ENCODE peak calls at places on chromosomes 16 and 17, in eight cellular contexts. One of them, this sample, is unnamed.

GRCh38 chr16:4323071-4323844 is 7.4 kb downstream of the GLIS2 start:
- DNase-seq in naive thymus-derived CD4-positive, alpha-beta T cell: no peak
- DNase-seq in pancreas: peak
- DNase-seq in CD8-positive, alpha-beta memory T cell: no peak
- DNase-seq in adrenal gland: peak
- DNase-seq in body of pancreas: peak
- DNase-seq in effector memory CD4-positive, alpha-beta T cell: no peak
- DNase-seq in lung: no peak
- DNase-seq in this sample: no peak

GRCh38 chr17:67414130-67414529 is 37.0 kb downstream of the PITPNC1 start:
- DNase-seq in effector memory CD4-positive, alpha-beta T cell: no peak
- DNase-seq in adrenal gland: no peak
- DNase-seq in CD8-positive, alpha-beta memory T cell: no peak
- DNase-seq in naive thymus-derived CD4-positive, alpha-beta T cell: no peak
- DNase-seq in lung: no peak
- DNase-seq in pancreas: no peak
- DNase-seq in body of pancreas: no peak
- DNase-seq in this sample: no peak

GRCh38 chr17:79483842-79484241 is 127.0 kb downstream of the RBFOX3 start:
- DNase-seq in lung: no peak
- DNase-seq in pancreas: no peak
- DNase-seq in naive thymus-derived CD4-positive, alpha-beta T cell: no peak
- DNase-seq in effector memory CD4-positive, alpha-beta T cell: no peak
- DNase-seq in body of pancreas: no peak
- DNase-seq in CD8-positive, alpha-beta memory T cell: no peak
- DNase-seq in adrenal gland: no peak
- DNase-seq in this sample: no peak

GRCh38 chr16:67542464-67542863 is 13.8 kb downstream of the RIPOR1 start:
- DNase-seq in adrenal gland: peak
- DNase-seq in lung: peak
- DNase-seq in effector memory CD4-positive, alpha-beta T cell: peak
- DNase-seq in CD8-positive, alpha-beta memory T cell: peak
- DNase-seq in pancreas: no peak
- DNase-seq in body of pancreas: no peak
- DNase-seq in naive thymus-derived CD4-positive, alpha-beta T cell: peak
- DNase-seq in this sample: no peak

GRCh38 chr16:2194852-2195315 is 1.5 kb downstream of the CASKIN1 start:
- DNase-seq in body of pancreas: peak
- DNase-seq in effector memory CD4-positive, alpha-beta T cell: no peak
- DNase-seq in adrenal gland: no peak
- DNase-seq in pancreas: no peak
- DNase-seq in naive thymus-derived CD4-positive, alpha-beta T cell: no peak
- DNase-seq in lung: peak
- DNase-seq in CD8-positive, alpha-beta memory T cell: peak
- DNase-seq in this sample: no peak

GRCh38 chr17:60586288-60586974 is 13.6 kb upstream of the PPM1D start:
- DNase-seq in lung: no peak
- DNase-seq in CD8-positive, alpha-beta memory T cell: no peak
- DNase-seq in naive thymus-derived CD4-positive, alpha-beta T cell: no peak
- DNase-seq in pancreas: no peak
- DNase-seq in effector memory CD4-positive, alpha-beta T cell: no peak
- DNase-seq in adrenal gland: peak
- DNase-seq in body of pancreas: peak
- DNase-seq in this sample: no peak

GRCh38 chr17:33389506-33390141 is 96.5 kb upstream of the ASIC2 start:
- DNase-seq in lung: no peak
- DNase-seq in adrenal gland: no peak
- DNase-seq in naive thymus-derived CD4-positive, alpha-beta T cell: no peak
- DNase-seq in body of pancreas: no peak
- DNase-seq in CD8-positive, alpha-beta memory T cell: no peak
- DNase-seq in effector memory CD4-positive, alpha-beta T cell: no peak
- DNase-seq in pancreas: no peak
- DNase-seq in this sample: no peak

GRCh38 chr16:77767826-77768225 is 20.5 kb upstream of the VAT1L start:
- DNase-seq in pancreas: no peak
- DNase-seq in adrenal gland: no peak
- DNase-seq in CD8-positive, alpha-beta memory T cell: no peak
- DNase-seq in body of pancreas: no peak
- DNase-seq in naive thymus-derived CD4-positive, alpha-beta T cell: no peak
- DNase-seq in effector memory CD4-positive, alpha-beta T cell: no peak
- DNase-seq in lung: no peak
- DNase-seq in this sample: no peak

GRCh38 chr17:80712089-80712488 is 167.5 kb downstream of the RPTOR start:
- DNase-seq in CD8-positive, alpha-beta memory T cell: no peak
- DNase-seq in lung: no peak
- DNase-seq in effector memory CD4-positive, alpha-beta T cell: no peak
- DNase-seq in adrenal gland: no peak
- DNase-seq in body of pancreas: no peak
- DNase-seq in pancreas: no peak
- DNase-seq in naive thymus-derived CD4-positive, alpha-beta T cell: no peak
- DNase-seq in this sample: no peak

GRCh38 chr16:1691956-1692355 is 13.9 kb downstream of the JPT2 start:
- DNase-seq in body of pancreas: no peak
- DNase-seq in effector memory CD4-positive, alpha-beta T cell: no peak
- DNase-seq in lung: no peak
- DNase-seq in naive thymus-derived CD4-positive, alpha-beta T cell: no peak
- DNase-seq in adrenal gland: peak
- DNase-seq in CD8-positive, alpha-beta memory T cell: no peak
- DNase-seq in pancreas: no peak
- DNase-seq in this sample: no peak

GRCh38 chr17:3888343-3889171 is 4.3 kb downstream of the CAMKK1 start:
- DNase-seq in CD8-positive, alpha-beta memory T cell: no peak
- DNase-seq in adrenal gland: peak
- DNase-seq in naive thymus-derived CD4-positive, alpha-beta T cell: no peak
- DNase-seq in pancreas: no peak
- DNase-seq in effector memory CD4-positive, alpha-beta T cell: no peak
- DNase-seq in body of pancreas: peak
- DNase-seq in lung: no peak
- DNase-seq in this sample: no peak

GRCh38 chr17:5703736-5704135 is 119.4 kb upstream of the NLRP1 start:
- DNase-seq in naive thymus-derived CD4-positive, alpha-beta T cell: no peak
- DNase-seq in body of pancreas: no peak
- DNase-seq in CD8-positive, alpha-beta memory T cell: no peak
- DNase-seq in pancreas: no peak
- DNase-seq in lung: no peak
- DNase-seq in adrenal gland: no peak
- DNase-seq in effector memory CD4-positive, alpha-beta T cell: no peak
- DNase-seq in this sample: no peak

DNA sequence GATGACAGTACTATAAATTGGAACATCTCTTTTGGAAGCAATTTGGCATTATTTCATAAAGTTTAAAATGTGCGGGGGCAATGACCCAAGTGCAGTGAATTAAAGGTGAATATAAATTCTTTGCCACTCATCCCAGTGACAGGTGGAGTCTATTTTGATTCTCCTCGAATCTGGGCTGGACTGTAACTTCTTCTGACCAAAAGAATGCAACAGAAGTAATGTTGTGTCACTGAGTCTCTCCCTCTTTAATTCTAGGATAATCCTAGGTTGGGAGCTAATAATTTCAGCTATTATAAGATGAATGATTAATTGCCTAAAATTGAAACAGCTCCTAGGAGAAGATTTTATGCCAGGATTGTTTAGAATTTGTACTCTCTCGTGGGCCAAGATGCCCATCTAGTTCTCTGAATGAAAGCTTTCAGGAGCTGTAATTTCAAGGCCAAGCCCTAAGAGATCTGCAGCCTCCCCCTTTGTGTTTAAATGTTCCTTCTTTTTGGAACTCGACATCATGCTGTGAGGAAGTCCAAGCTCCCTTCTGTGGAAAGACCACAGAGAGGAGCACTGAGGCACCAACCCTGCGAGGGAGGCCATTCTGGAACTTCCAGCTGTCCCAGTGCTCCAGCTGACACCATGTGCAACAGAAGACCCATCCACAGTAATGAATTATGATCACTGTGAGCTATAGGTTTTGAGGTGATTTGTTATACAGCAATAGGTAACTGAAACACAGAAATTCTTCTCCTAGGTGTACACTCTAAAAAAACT is 208.1 kb downstream of the COPRS start:
- DNase-seq in CD8-positive, alpha-beta memory T cell: no peak
- DNase-seq in effector memory CD4-positive, alpha-beta T cell: no peak
- DNase-seq in lung: no peak
- DNase-seq in pancreas: no peak
- DNase-seq in body of pancreas: no peak
- DNase-seq in adrenal gland: no peak
- DNase-seq in naive thymus-derived CD4-positive, alpha-beta T cell: no peak
- DNase-seq in this sample: no peak
- H3K4me3 ChIP-seq in CD8-positive, alpha-beta memory T cell: no peak
- H3K4me3 ChIP-seq in effector memory CD4-positive, alpha-beta T cell: no peak
- H3K4me3 ChIP-seq in lung: no peak
- H3K4me3 ChIP-seq in pancreas: no peak
- H3K4me3 ChIP-seq in body of pancreas: no peak
- H3K4me3 ChIP-seq in adrenal gland: no peak
- H3K4me3 ChIP-seq in naive thymus-derived CD4-positive, alpha-beta T cell: no peak
- H3K4me3 ChIP-seq in this sample: no peak

GRCh38 chr17:16569358-16569712 is 331 bp upstream of the ZNF287 start:
- DNase-seq in CD8-positive, alpha-beta memory T cell: no peak
- DNase-seq in naive thymus-derived CD4-positive, alpha-beta T cell: no peak
- DNase-seq in adrenal gland: no peak
- DNase-seq in lung: no peak
- DNase-seq in body of pancreas: no peak
- DNase-seq in pancreas: no peak
- DNase-seq in effector memory CD4-positive, alpha-beta T cell: no peak
- DNase-seq in this sample: no peak
- H3K4me3 ChIP-seq in CD8-positive, alpha-beta memory T cell: peak
- H3K4me3 ChIP-seq in naive thymus-derived CD4-positive, alpha-beta T cell: peak
- H3K4me3 ChIP-seq in adrenal gland: no peak
- H3K4me3 ChIP-seq in lung: no peak
- H3K4me3 ChIP-seq in body of pancreas: peak
- H3K4me3 ChIP-seq in pancreas: peak
- H3K4me3 ChIP-seq in effector memory CD4-positive, alpha-beta T cell: peak
- H3K4me3 ChIP-seq in this sample: no peak

DNA sequence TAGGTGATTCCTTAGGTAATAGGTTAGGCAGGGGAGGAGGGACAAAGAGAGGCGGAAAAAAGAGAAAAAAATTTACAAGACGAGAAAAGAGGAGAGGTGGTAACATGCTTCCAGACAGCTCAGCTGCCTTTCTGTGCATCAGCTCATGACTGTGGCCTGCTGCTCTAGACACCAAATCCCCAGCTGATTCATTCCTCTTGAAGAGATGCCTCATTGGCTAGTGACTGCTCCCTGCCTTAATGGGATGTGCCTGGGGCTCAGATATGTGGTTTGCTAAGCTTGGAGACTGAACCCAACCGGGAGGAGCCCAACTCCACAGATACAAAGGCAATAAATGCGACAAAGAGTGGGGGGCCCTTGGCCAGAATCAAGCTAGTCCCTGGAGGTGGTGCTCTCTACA is 105.9 kb upstream of the FAM20A start:
- DNase-seq in body of pancreas: no peak
- DNase-seq in effector memory CD4-positive, alpha-beta T cell: no peak
- DNase-seq in adrenal gland: no peak
- DNase-seq in pancreas: no peak
- DNase-seq in CD8-positive, alpha-beta memory T cell: no peak
- DNase-seq in lung: no peak
- DNase-seq in naive thymus-derived CD4-positive, alpha-beta T cell: no peak
- DNase-seq in this sample: no peak
- H3K4me3 ChIP-seq in body of pancreas: no peak
- H3K4me3 ChIP-seq in effector memory CD4-positive, alpha-beta T cell: no peak
- H3K4me3 ChIP-seq in adrenal gland: no peak
- H3K4me3 ChIP-seq in pancreas: no peak
- H3K4me3 ChIP-seq in CD8-positive, alpha-beta memory T cell: no peak
- H3K4me3 ChIP-seq in lung: no peak
- H3K4me3 ChIP-seq in naive thymus-derived CD4-positive, alpha-beta T cell: no peak
- H3K4me3 ChIP-seq in this sample: no peak

GRCh38 chr16:23710504-23710903 is 2.5 kb downstream of the ERN2 start:
- DNase-seq in naive thymus-derived CD4-positive, alpha-beta T cell: no peak
- DNase-seq in lung: no peak
- DNase-seq in CD8-positive, alpha-beta memory T cell: no peak
- DNase-seq in adrenal gland: no peak
- DNase-seq in pancreas: no peak
- DNase-seq in effector memory CD4-positive, alpha-beta T cell: no peak
- DNase-seq in body of pancreas: no peak
- DNase-seq in this sample: no peak

GRCh38 chr16:23710008-23710407 is 3.0 kb downstream of the ERN2 start:
- DNase-seq in naive thymus-derived CD4-positive, alpha-beta T cell: no peak
- DNase-seq in lung: no peak
- DNase-seq in pancreas: no peak
- DNase-seq in adrenal gland: no peak
- DNase-seq in effector memory CD4-positive, alpha-beta T cell: no peak
- DNase-seq in CD8-positive, alpha-beta memory T cell: no peak
- DNase-seq in body of pancreas: no peak
- DNase-seq in this sample: no peak

GRCh38 chr16:23712976-23713375 is at the start of gene ERN2:
- DNase-seq in effector memory CD4-positive, alpha-beta T cell: no peak
- DNase-seq in pancreas: no peak
- DNase-seq in lung: no peak
- DNase-seq in naive thymus-derived CD4-positive, alpha-beta T cell: no peak
- DNase-seq in adrenal gland: no peak
- DNase-seq in CD8-positive, alpha-beta memory T cell: no peak
- DNase-seq in body of pancreas: no peak
- DNase-seq in this sample: no peak

GRCh38 chr16:23709536-23709935 is 3.5 kb downstream of the ERN2 start:
- DNase-seq in naive thymus-derived CD4-positive, alpha-beta T cell: no peak
- DNase-seq in effector memory CD4-positive, alpha-beta T cell: no peak
- DNase-seq in body of pancreas: no peak
- DNase-seq in CD8-positive, alpha-beta memory T cell: no peak
- DNase-seq in lung: no peak
- DNase-seq in adrenal gland: no peak
- DNase-seq in pancreas: no peak
- DNase-seq in this sample: no peak

GRCh38 chr16:23711785-23712184 is 1.2 kb downstream of the ERN2 start:
- DNase-seq in CD8-positive, alpha-beta memory T cell: no peak
- DNase-seq in adrenal gland: no peak
- DNase-seq in lung: no peak
- DNase-seq in effector memory CD4-positive, alpha-beta T cell: no peak
- DNase-seq in body of pancreas: no peak
- DNase-seq in naive thymus-derived CD4-positive, alpha-beta T cell: no peak
- DNase-seq in pancreas: no peak
- DNase-seq in this sample: no peak
- H3K4me3 ChIP-seq in CD8-positive, alpha-beta memory T cell: no peak
- H3K4me3 ChIP-seq in adrenal gland: no peak
- H3K4me3 ChIP-seq in lung: no peak
- H3K4me3 ChIP-seq in effector memory CD4-positive, alpha-beta T cell: no peak
- H3K4me3 ChIP-seq in body of pancreas: no peak
- H3K4me3 ChIP-seq in naive thymus-derived CD4-positive, alpha-beta T cell: no peak
- H3K4me3 ChIP-seq in pancreas: no peak
- H3K4me3 ChIP-seq in this sample: no peak

DNA sequence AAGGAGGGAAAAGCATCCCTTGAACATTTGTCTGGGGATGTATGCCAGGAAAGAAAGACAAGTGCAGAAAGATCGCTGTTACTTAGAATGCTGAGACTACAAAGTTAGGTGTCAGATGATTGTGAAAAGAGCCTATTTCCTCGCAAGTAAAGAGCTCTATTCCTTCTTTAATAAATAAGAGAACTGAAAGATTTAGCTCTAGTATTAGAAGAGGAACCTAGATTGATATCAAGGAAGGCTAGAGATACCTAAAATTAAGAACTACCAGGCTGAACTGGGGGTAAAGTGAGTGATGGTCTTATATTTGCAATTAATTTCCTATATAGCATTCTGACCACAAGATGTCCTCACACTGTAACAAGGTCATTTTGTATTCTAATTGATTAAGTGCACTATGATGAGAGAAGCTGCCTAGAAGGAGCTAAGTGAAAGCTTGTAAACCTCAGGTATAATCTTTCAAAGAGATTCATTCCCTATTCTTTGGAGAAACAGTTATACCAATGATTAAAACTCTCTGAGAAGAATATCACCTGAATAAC is 62.3 kb downstream of the SSH2 start:
- DNase-seq in effector memory CD4-positive, alpha-beta T cell: no peak
- DNase-seq in naive thymus-derived CD4-positive, alpha-beta T cell: no peak
- DNase-seq in pancreas: no peak
- DNase-seq in adrenal gland: no peak
- DNase-seq in lung: no peak
- DNase-seq in body of pancreas: no peak
- DNase-seq in CD8-positive, alpha-beta memory T cell: no peak
- DNase-seq in this sample: no peak
- H3K4me3 ChIP-seq in effector memory CD4-positive, alpha-beta T cell: no peak
- H3K4me3 ChIP-seq in naive thymus-derived CD4-positive, alpha-beta T cell: no peak
- H3K4me3 ChIP-seq in pancreas: no peak
- H3K4me3 ChIP-seq in adrenal gland: no peak
- H3K4me3 ChIP-seq in lung: no peak
- H3K4me3 ChIP-seq in body of pancreas: no peak
- H3K4me3 ChIP-seq in CD8-positive, alpha-beta memory T cell: no peak
- H3K4me3 ChIP-seq in this sample: no peak